ENCODE peak calls at places on chromosomes 7 and 10, in eight cellular contexts. I is stromal cell of bone marrow; Y is mammary epithelial cell; C is H9; B is astrocyte of the hippocampus; V is left ventricle myocardium inferior; M is NCI-H2171 treated with DMSO at 0.1 percent for 48 hours; X is activated naive CD4-positive, alpha-beta T cell treated with Interleukin-2 at 50 U/mL for 16 hours. T is an unnamed sample.

GRCh38 chr10:123378302-123378701 is 224.1 kb downstream of the BUB3 start:
- DNase-seq in I (no peak), X (no peak), B (no peak), C (no peak), V (no peak), Y (no peak), M (no peak), T (no peak)

GRCh38 chr7:131231381-131232220 is 96.1 kb upstream of the MKLN1 start:
- DNase-seq in M (no peak), X (peak; percentile 76), C (no peak), Y (no peak), B (peak; percentile 34), I (peak; percentile 44), V (peak; percentile 41), T (peak; percentile 37)

GRCh38 chr7:157273208-157274202 is 63.3 kb upstream of the DNAJB6 start:
- DNase-seq in B (peak; percentile 87), M (peak; percentile 35), C (peak; percentile 89), X (peak; percentile 65), I (peak; percentile 28), V (peak; percentile 62), Y (peak; percentile 56), T (peak; percentile 76)

GRCh38 chr10:36236341-36236740 is 594.2 kb upstream of the FZD8 start:
- DNase-seq in V (no peak), C (no peak), X (no peak), Y (no peak), M (no peak), B (no peak), I (no peak), T (no peak)

GRCh38 chr10:129035052-129035805 is 431.8 kb upstream of the MGMT start:
- DNase-seq in M (no peak), Y (no peak), C (no peak), X (peak; percentile 15), V (no peak), I (no peak), B (peak; percentile 21), T (peak; percentile 50)

GRCh38 chr7:117590191-117590590 is 110.4 kb downstream of the CFTR start:
- DNase-seq in C (no peak), V (no peak), Y (no peak), X (no peak), M (no peak), I (no peak), B (no peak), T (no peak)

GRCh38 chr10:52212062-52212461 is 102.0 kb upstream of the DKK1 start:
- DNase-seq in B (no peak), M (no peak), I (no peak), Y (no peak), V (no peak), X (no peak), C (no peak), T (no peak)

GRCh38 chr10:92573091-92573797 is 649 bp downstream of the IDE start:
- DNase-seq in I (no peak), B (peak; percentile 71), V (no peak), M (peak; percentile 3), C (peak; percentile 34), X (peak; percentile 39), Y (peak; percentile 46), T (peak; percentile 44)

GRCh38 chr7:47374538-47374937 is 207.4 kb downstream of the TNS3 start:
- DNase-seq in M (no peak), V (no peak), I (no peak), Y (no peak), X (no peak), C (no peak), B (no peak), T (no peak)

GRCh38 chr7:99730262-99730810 is 4.7 kb downstream of the CYP3A7 start:
- DNase-seq in C (no peak), I (no peak), B (no peak), X (no peak), Y (no peak), M (no peak), V (no peak), T (no peak)

GRCh38 chr7:92785923-92786322 is 50.5 kb downstream of the CDK6 start:
- DNase-seq in B (peak; percentile 62), Y (peak; percentile 70), M (no peak), C (no peak), X (no peak), I (peak; percentile 75), V (no peak), T (no peak)

T was measured in mucosa of descending colon.